ENCODE peak calls at places on chromosomes 6 and 20, in five cellular contexts. One of them, this sample, is unnamed.
A peak's percentile ranks its signal among the peaks of the same experiment; 100 is the strongest.

GRCh38 chr6:24149836-24150235 is 23.8 kb downstream of the NRSN1 start:
- DNase-seq in stromal cell of bone marrow: no peak
- DNase-seq in activated CD4-positive, CD25-positive, alpha-beta regulatory T cell: no peak
- DNase-seq in SHP77 treated with DMSO at 0.1 percent for 48 hours: no peak
- DNase-seq in GM03348: no peak
- DNase-seq in this sample: no peak

GRCh38 chr6:36443951-36444428 is 1.2 kb downstream of the KCTD20 start:
- DNase-seq in stromal cell of bone marrow: no peak
- DNase-seq in activated CD4-positive, CD25-positive, alpha-beta regulatory T cell: no peak
- DNase-seq in SHP77 treated with DMSO at 0.1 percent for 48 hours: peak; percentile 13
- DNase-seq in GM03348: no peak
- DNase-seq in this sample: no peak

GRCh38 chr20:50335105-50335504 is 144.5 kb downstream of the CEBPB start:
- DNase-seq in GM03348: no peak
- DNase-seq in stromal cell of bone marrow: no peak
- DNase-seq in SHP77 treated with DMSO at 0.1 percent for 48 hours: peak; percentile 54
- DNase-seq in activated CD4-positive, CD25-positive, alpha-beta regulatory T cell: no peak
- DNase-seq in this sample: no peak

GRCh38 chr20:60693513-60694133 is 558.4 kb upstream of the CDH4 start:
- DNase-seq in GM03348: no peak
- DNase-seq in SHP77 treated with DMSO at 0.1 percent for 48 hours: no peak
- DNase-seq in activated CD4-positive, CD25-positive, alpha-beta regulatory T cell: no peak
- DNase-seq in stromal cell of bone marrow: no peak
- DNase-seq in this sample: no peak

GRCh38 chr6:142306736-142307135 is 4.9 kb downstream of the ADGRG6 start:
- DNase-seq in stromal cell of bone marrow: no peak
- DNase-seq in SHP77 treated with DMSO at 0.1 percent for 48 hours: no peak
- DNase-seq in GM03348: no peak
- DNase-seq in activated CD4-positive, CD25-positive, alpha-beta regulatory T cell: no peak
- DNase-seq in this sample: no peak

GRCh38 chr20:57374931-57375651 is 16.1 kb upstream of the RBM38 start:
- DNase-seq in activated CD4-positive, CD25-positive, alpha-beta regulatory T cell: no peak
- DNase-seq in SHP77 treated with DMSO at 0.1 percent for 48 hours: no peak
- DNase-seq in GM03348: no peak
- DNase-seq in stromal cell of bone marrow: peak; percentile 48
- DNase-seq in this sample: no peak

GRCh38 chr6:148287979-148288378 is 54.7 kb upstream of the SASH1 start:
- DNase-seq in activated CD4-positive, CD25-positive, alpha-beta regulatory T cell: no peak
- DNase-seq in SHP77 treated with DMSO at 0.1 percent for 48 hours: no peak
- DNase-seq in GM03348: no peak
- DNase-seq in stromal cell of bone marrow: no peak
- DNase-seq in this sample: no peak

GRCh38 chr6:31175961-31176360 is 5.5 kb upstream of the POU5F1 start:
- DNase-seq in stromal cell of bone marrow: no peak
- DNase-seq in activated CD4-positive, CD25-positive, alpha-beta regulatory T cell: no peak
- DNase-seq in GM03348: peak; percentile 72
- DNase-seq in SHP77 treated with DMSO at 0.1 percent for 48 hours: no peak
- DNase-seq in this sample: peak; percentile 35

GRCh38 chr6:142372348-142372747 is 70.5 kb downstream of the ADGRG6 start:
- DNase-seq in GM03348: no peak
- DNase-seq in activated CD4-positive, CD25-positive, alpha-beta regulatory T cell: no peak
- DNase-seq in SHP77 treated with DMSO at 0.1 percent for 48 hours: no peak
- DNase-seq in stromal cell of bone marrow: no peak
- DNase-seq in this sample: no peak

GRCh38 chr6:89934685-89935366 is 40.6 kb downstream of the GJA10 start:
- DNase-seq in stromal cell of bone marrow: no peak
- DNase-seq in activated CD4-positive, CD25-positive, alpha-beta regulatory T cell: no peak
- DNase-seq in SHP77 treated with DMSO at 0.1 percent for 48 hours: no peak
- DNase-seq in GM03348: no peak
- DNase-seq in this sample: no peak

GRCh38 chr20:36391456-36391855 is 85.3 kb downstream of the DLGAP4 start:
- DNase-seq in stromal cell of bone marrow: no peak
- DNase-seq in SHP77 treated with DMSO at 0.1 percent for 48 hours: no peak
- DNase-seq in activated CD4-positive, CD25-positive, alpha-beta regulatory T cell: no peak
- DNase-seq in GM03348: no peak
- DNase-seq in this sample: no peak

GRCh38 chr6:53056273-53056672 is 8.9 kb upstream of the FBXO9 start:
- DNase-seq in activated CD4-positive, CD25-positive, alpha-beta regulatory T cell: no peak
- DNase-seq in SHP77 treated with DMSO at 0.1 percent for 48 hours: no peak
- DNase-seq in GM03348: no peak
- DNase-seq in stromal cell of bone marrow: no peak
- DNase-seq in this sample: no peak

GRCh38 chr20:2361035-2361593 is 19.6 kb upstream of the TGM6 start:
- DNase-seq in SHP77 treated with DMSO at 0.1 percent for 48 hours: no peak
- DNase-seq in activated CD4-positive, CD25-positive, alpha-beta regulatory T cell: no peak
- DNase-seq in stromal cell of bone marrow: no peak
- DNase-seq in GM03348: no peak
- DNase-seq in this sample: no peak

GRCh38 chr6:21801786-21802610 is 208.4 kb downstream of the SOX4 start:
- DNase-seq in SHP77 treated with DMSO at 0.1 percent for 48 hours: no peak
- DNase-seq in GM03348: no peak
- DNase-seq in activated CD4-positive, CD25-positive, alpha-beta regulatory T cell: no peak
- DNase-seq in stromal cell of bone marrow: no peak
- DNase-seq in this sample: no peak

GRCh38 chr6:119627908-119628669 is 278.5 kb upstream of the MAN1A1 start:
- DNase-seq in SHP77 treated with DMSO at 0.1 percent for 48 hours: no peak
- DNase-seq in GM03348: peak; percentile 20
- DNase-seq in stromal cell of bone marrow: peak; percentile 27
- DNase-seq in activated CD4-positive, CD25-positive, alpha-beta regulatory T cell: no peak
- DNase-seq in this sample: no peak

GRCh38 chr6:159249150-159249549 is 80.0 kb downstream of the FNDC1 start:
- DNase-seq in SHP77 treated with DMSO at 0.1 percent for 48 hours: no peak
- DNase-seq in stromal cell of bone marrow: peak; percentile 93
- DNase-seq in activated CD4-positive, CD25-positive, alpha-beta regulatory T cell: no peak
- DNase-seq in GM03348: peak; percentile 73
- DNase-seq in this sample: peak; percentile 60

GRCh38 chr20:38075161-38075998 is 41.8 kb downstream of the RPRD1B start:
- DNase-seq in stromal cell of bone marrow: no peak
- DNase-seq in activated CD4-positive, CD25-positive, alpha-beta regulatory T cell: no peak
- DNase-seq in SHP77 treated with DMSO at 0.1 percent for 48 hours: no peak
- DNase-seq in GM03348: no peak
- DNase-seq in this sample: no peak

This sample was measured in GM04504.